ENCODE peak calls at places on chromosomes 5 and 9, in ten cellular contexts. R, S, Y, O, M, H, E, U, D and I are unnamed samples.

GRCh38 chr5:179762079-179762780 is 29.6 kb downstream of the MAML1 start:
- DNase-seq in R (peak; percentile 64), S (no peak), Y (no peak), O (no peak), M (peak; percentile 4), H (no peak), E (no peak), U (no peak), D (no peak), I (no peak)

GRCh38 chr5:150778517-150779396 is at the start of gene SMIM3:
- DNase-seq in R (peak; percentile 77), S (peak; percentile 49), Y (peak; percentile 52), O (peak; percentile 88), M (peak; percentile 51), H (peak; percentile 79), E (no peak), U (no peak), D (no peak), I (no peak)

GRCh38 chr5:38879091-38879460 is 33.3 kb downstream of the OSMR start:
- DNase-seq in R (no peak), S (no peak), Y (no peak), O (no peak), M (no peak), H (no peak), E (no peak), U (no peak), D (no peak), I (no peak)

GRCh38 chr5:139180850-139181785 is 17.1 kb downstream of the SIL1 start:
- DNase-seq in R (peak; percentile 66), S (no peak), Y (no peak), O (no peak), M (no peak), H (no peak), E (peak; percentile 31), U (no peak), D (no peak), I (no peak)

GRCh38 chr5:136212252-136212721 is 19.3 kb upstream of the SMIM32 start:
- DNase-seq in R (peak; percentile 30), S (peak; percentile 58), Y (peak; percentile 8), O (peak; percentile 77), M (peak; percentile 12), H (peak; percentile 68), E (peak; percentile 8), U (no peak), D (no peak), I (no peak)

GRCh38 chr9:14440062-14440461 is 126.1 kb upstream of the NFIB start:
- DNase-seq in R (no peak), S (no peak), Y (no peak), O (no peak), M (no peak), H (no peak), E (no peak), U (no peak), D (no peak), I (no peak)

GRCh38 chr9:127132375-127132774 is 9.9 kb upstream of the ANGPTL2 start:
- DNase-seq in R (no peak), S (no peak), Y (no peak), O (no peak), M (no peak), H (no peak), E (no peak), U (no peak), D (no peak), I (no peak)

GRCh38 chr5:111309384-111309783 is 85.2 kb downstream of the CAMK4 start:
- DNase-seq in R (no peak), S (no peak), Y (no peak), O (no peak), M (no peak), H (no peak), E (no peak), U (no peak), D (no peak), I (no peak)

GRCh38 chr9:33151007-33151557 is 16.1 kb downstream of the B4GALT1 start:
- DNase-seq in R (peak; percentile 98), S (peak; percentile 33), Y (no peak), O (no peak), M (no peak), H (peak; percentile 45), E (no peak), U (no peak), D (peak; percentile 84), I (no peak)

GRCh38 chr5:55306641-55307382 is 682 bp downstream of the DHX29 start:
- DNase-seq in R (no peak), S (no peak), Y (no peak), O (no peak), M (no peak), H (no peak), E (no peak), U (no peak), D (no peak), I (no peak)

GRCh38 chr5:173334808-173335207 is 6.6 kb upstream of the STC2 start:
- DNase-seq in R (no peak), S (no peak), Y (no peak), O (no peak), M (no peak), H (no peak), E (no peak), U (no peak), D (no peak), I (no peak)

GRCh38 chr5:1952456-1953099 is 69.9 kb upstream of the IRX4 start:
- DNase-seq in R (no peak), S (no peak), Y (no peak), O (peak; percentile 65), M (no peak), H (no peak), E (no peak), U (no peak), D (no peak), I (no peak)

GRCh38 chr5:95846554-95847260 is 24.2 kb upstream of the GLRX start:
- DNase-seq in R (peak; percentile 59), S (no peak), Y (peak; percentile 52), O (peak; percentile 60), M (peak; percentile 50), H (peak; percentile 60), E (peak; percentile 14), U (peak; percentile 13), D (peak; percentile 41), I (no peak)

GRCh38 chr9:68793605-68794343 is 88.7 kb downstream of the PIP5K1B start:
- DNase-seq in R (no peak), S (no peak), Y (no peak), O (no peak), M (no peak), H (no peak), E (no peak), U (no peak), D (no peak), I (no peak)

GRCh38 chr5:26470439-26470838 is 567.9 kb downstream of the CDH9 start:
- DNase-seq in R (no peak), S (no peak), Y (no peak), O (no peak), M (no peak), H (no peak), E (no peak), U (no peak), D (no peak), I (no peak)